ENCODE peak calls at places on chromosomes 7 and 10, in ten cellular contexts. One of them, this sample, is unnamed.

GRCh38 chr7:33904680-33905388 is 505 bp upstream of the BMPER start:
- DNase-seq in endodermal cell: peak; percentile 84
- DNase-seq in hepatocyte: peak; percentile 61
- DNase-seq in lower lobe of right lung: peak; percentile 44
- DNase-seq in PC-3: no peak
- DNase-seq in uterus: peak; percentile 33
- DNase-seq in tibial artery: peak; percentile 69
- DNase-seq in gastrocnemius medialis: no peak
- DNase-seq in left lung: peak; percentile 81
- DNase-seq in spleen: peak; percentile 79
- DNase-seq in this sample: peak; percentile 20

GRCh38 chr7:80907141-80907601 is 11.7 kb downstream of the SEMA3C start:
- DNase-seq in uterus: no peak
- DNase-seq in tibial artery: no peak
- DNase-seq in lower lobe of right lung: no peak
- DNase-seq in PC-3: no peak
- DNase-seq in gastrocnemius medialis: no peak
- DNase-seq in hepatocyte: peak; percentile 42
- DNase-seq in left lung: no peak
- DNase-seq in endodermal cell: no peak
- DNase-seq in spleen: no peak
- DNase-seq in this sample: no peak

GRCh38 chr7:101163281-101164070 is 1.9 kb downstream of the VGF start:
- DNase-seq in gastrocnemius medialis: no peak
- DNase-seq in lower lobe of right lung: no peak
- DNase-seq in tibial artery: no peak
- DNase-seq in left lung: peak; percentile 84
- DNase-seq in spleen: peak; percentile 82
- DNase-seq in endodermal cell: peak; percentile 85
- DNase-seq in hepatocyte: no peak
- DNase-seq in uterus: no peak
- DNase-seq in PC-3: peak; percentile 47
- DNase-seq in this sample: peak; percentile 48

GRCh38 chr10:119521443-119522204 is 20.9 kb downstream of the RGS10 start:
- DNase-seq in endodermal cell: no peak
- DNase-seq in gastrocnemius medialis: no peak
- DNase-seq in hepatocyte: no peak
- DNase-seq in left lung: no peak
- DNase-seq in uterus: no peak
- DNase-seq in tibial artery: no peak
- DNase-seq in spleen: no peak
- DNase-seq in lower lobe of right lung: no peak
- DNase-seq in PC-3: peak; percentile 84
- DNase-seq in this sample: peak; percentile 87

GRCh38 chr7:128869138-128869943 is 6.7 kb downstream of the ATP6V1F start:
- DNase-seq in uterus: no peak
- DNase-seq in left lung: peak; percentile 89
- DNase-seq in spleen: peak; percentile 86
- DNase-seq in PC-3: peak; percentile 56
- DNase-seq in tibial artery: no peak
- DNase-seq in gastrocnemius medialis: peak; percentile 48
- DNase-seq in lower lobe of right lung: peak; percentile 70
- DNase-seq in hepatocyte: peak; percentile 77
- DNase-seq in endodermal cell: peak; percentile 88
- DNase-seq in this sample: no peak

GRCh38 chr7:81232084-81232799 is 313.4 kb upstream of the SEMA3C start:
- DNase-seq in endodermal cell: peak; percentile 43
- DNase-seq in spleen: peak; percentile 63
- DNase-seq in tibial artery: no peak
- DNase-seq in left lung: peak; percentile 54
- DNase-seq in hepatocyte: no peak
- DNase-seq in lower lobe of right lung: no peak
- DNase-seq in gastrocnemius medialis: peak; percentile 25
- DNase-seq in PC-3: no peak
- DNase-seq in uterus: no peak
- DNase-seq in this sample: no peak

GRCh38 chr7:127667017-127667670 is 15.2 kb downstream of the SND1 start:
- DNase-seq in endodermal cell: no peak
- DNase-seq in gastrocnemius medialis: no peak
- DNase-seq in uterus: no peak
- DNase-seq in PC-3: peak; percentile 88
- DNase-seq in spleen: no peak
- DNase-seq in lower lobe of right lung: no peak
- DNase-seq in tibial artery: no peak
- DNase-seq in hepatocyte: no peak
- DNase-seq in left lung: no peak
- DNase-seq in this sample: peak; percentile 78

GRCh38 chr10:102648889-102649752 is 4.8 kb downstream of the TRIM8 start:
- DNase-seq in uterus: no peak
- DNase-seq in left lung: peak; percentile 83
- DNase-seq in lower lobe of right lung: peak; percentile 73
- DNase-seq in hepatocyte: no peak
- DNase-seq in PC-3: no peak
- DNase-seq in endodermal cell: no peak
- DNase-seq in gastrocnemius medialis: peak; percentile 52
- DNase-seq in tibial artery: no peak
- DNase-seq in spleen: peak; percentile 85
- DNase-seq in this sample: no peak

GRCh38 chr10:117221156-117221711 is 19.7 kb upstream of the SLC18A2 start:
- DNase-seq in lower lobe of right lung: no peak
- DNase-seq in spleen: no peak
- DNase-seq in uterus: no peak
- DNase-seq in gastrocnemius medialis: no peak
- DNase-seq in endodermal cell: peak; percentile 83
- DNase-seq in PC-3: peak; percentile 77
- DNase-seq in tibial artery: no peak
- DNase-seq in hepatocyte: peak; percentile 70
- DNase-seq in left lung: no peak
- DNase-seq in this sample: peak; percentile 66

GRCh38 chr7:36673703-36674102 is 50.6 kb downstream of the AOAH start:
- DNase-seq in lower lobe of right lung: no peak
- DNase-seq in tibial artery: no peak
- DNase-seq in uterus: no peak
- DNase-seq in PC-3: peak; percentile 48
- DNase-seq in gastrocnemius medialis: no peak
- DNase-seq in hepatocyte: no peak
- DNase-seq in endodermal cell: no peak
- DNase-seq in spleen: no peak
- DNase-seq in left lung: no peak
- DNase-seq in this sample: no peak

GRCh38 chr10:129786216-129786615 is 177.9 kb downstream of the EBF3 start:
- DNase-seq in gastrocnemius medialis: no peak
- DNase-seq in PC-3: no peak
- DNase-seq in tibial artery: peak; percentile 43
- DNase-seq in uterus: no peak
- DNase-seq in lower lobe of right lung: no peak
- DNase-seq in left lung: peak; percentile 48
- DNase-seq in hepatocyte: no peak
- DNase-seq in endodermal cell: peak; percentile 41
- DNase-seq in spleen: peak; percentile 48
- DNase-seq in this sample: no peak

GRCh38 chr10:94299417-94299816 is 63.3 kb downstream of the NOC3L start:
- DNase-seq in spleen: no peak
- DNase-seq in gastrocnemius medialis: no peak
- DNase-seq in endodermal cell: no peak
- DNase-seq in PC-3: peak; percentile 64
- DNase-seq in left lung: no peak
- DNase-seq in tibial artery: no peak
- DNase-seq in hepatocyte: no peak
- DNase-seq in lower lobe of right lung: no peak
- DNase-seq in uterus: no peak
- DNase-seq in this sample: no peak

GRCh38 chr7:142581341-142581740 is 167.9 kb upstream of the PRSS1 start:
- DNase-seq in left lung: no peak
- DNase-seq in hepatocyte: no peak
- DNase-seq in endodermal cell: no peak
- DNase-seq in PC-3: peak; percentile 38
- DNase-seq in uterus: no peak
- DNase-seq in lower lobe of right lung: peak; percentile 56
- DNase-seq in spleen: no peak
- DNase-seq in tibial artery: no peak
- DNase-seq in gastrocnemius medialis: no peak
- DNase-seq in this sample: peak; percentile 26

GRCh38 chr7:44292876-44293560 is 32.4 kb downstream of the CAMK2B start:
- DNase-seq in PC-3: no peak
- DNase-seq in left lung: peak; percentile 57
- DNase-seq in spleen: no peak
- DNase-seq in tibial artery: peak; percentile 48
- DNase-seq in endodermal cell: peak; percentile 29
- DNase-seq in hepatocyte: peak; percentile 2
- DNase-seq in lower lobe of right lung: no peak
- DNase-seq in uterus: no peak
- DNase-seq in gastrocnemius medialis: no peak
- DNase-seq in this sample: no peak

GRCh38 chr10:102452672-102453340 is 1.5 kb upstream of the C10orf95 start:
- DNase-seq in left lung: no peak
- DNase-seq in uterus: no peak
- DNase-seq in spleen: no peak
- DNase-seq in gastrocnemius medialis: peak; percentile 55
- DNase-seq in endodermal cell: no peak
- DNase-seq in lower lobe of right lung: peak; percentile 71
- DNase-seq in tibial artery: no peak
- DNase-seq in PC-3: peak; percentile 51
- DNase-seq in hepatocyte: peak; percentile 48
- DNase-seq in this sample: peak; percentile 50

GRCh38 chr7:80134536-80135305 is at the start of gene GNAI1:
- DNase-seq in uterus: peak; percentile 81
- DNase-seq in lower lobe of right lung: peak; percentile 71
- DNase-seq in spleen: peak; percentile 81
- DNase-seq in PC-3: peak; percentile 81
- DNase-seq in endodermal cell: peak; percentile 93
- DNase-seq in hepatocyte: peak; percentile 93
- DNase-seq in left lung: peak; percentile 86
- DNase-seq in gastrocnemius medialis: peak; percentile 34
- DNase-seq in tibial artery: peak; percentile 93
- DNase-seq in this sample: peak; percentile 86

GRCh38 chr7:137546671-137547070 is 203.1 kb upstream of the PTN start:
- DNase-seq in hepatocyte: no peak
- DNase-seq in uterus: no peak
- DNase-seq in lower lobe of right lung: no peak
- DNase-seq in endodermal cell: no peak
- DNase-seq in spleen: no peak
- DNase-seq in PC-3: no peak
- DNase-seq in gastrocnemius medialis: no peak
- DNase-seq in left lung: no peak
- DNase-seq in tibial artery: no peak
- DNase-seq in this sample: no peak

GRCh38 chr7:1095621-1096155 is 7.8 kb downstream of the GPER1 start:
- DNase-seq in gastrocnemius medialis: no peak
- DNase-seq in hepatocyte: no peak
- DNase-seq in left lung: no peak
- DNase-seq in tibial artery: peak; percentile 87
- DNase-seq in PC-3: no peak
- DNase-seq in endodermal cell: no peak
- DNase-seq in uterus: no peak
- DNase-seq in spleen: peak; percentile 33
- DNase-seq in lower lobe of right lung: no peak
- DNase-seq in this sample: no peak

GRCh38 chr10:78342787-78343186 is 309.1 kb downstream of the RPS24 start:
- DNase-seq in lower lobe of right lung: no peak
- DNase-seq in left lung: no peak
- DNase-seq in hepatocyte: no peak
- DNase-seq in PC-3: no peak
- DNase-seq in spleen: peak; percentile 63
- DNase-seq in uterus: peak; percentile 14
- DNase-seq in tibial artery: peak; percentile 53
- DNase-seq in endodermal cell: peak; percentile 30
- DNase-seq in gastrocnemius medialis: no peak
- DNase-seq in this sample: no peak

GRCh38 chr7:34430456-34430855 is 227.6 kb upstream of the NPSR1 start:
- DNase-seq in uterus: no peak
- DNase-seq in hepatocyte: peak; percentile 38
- DNase-seq in spleen: no peak
- DNase-seq in gastrocnemius medialis: no peak
- DNase-seq in PC-3: peak; percentile 45
- DNase-seq in tibial artery: no peak
- DNase-seq in endodermal cell: peak; percentile 58
- DNase-seq in lower lobe of right lung: no peak
- DNase-seq in left lung: no peak
- DNase-seq in this sample: peak; percentile 54

GRCh38 chr7:46651561-46652088 is 730.6 kb upstream of the IGFBP3 start:
- DNase-seq in PC-3: peak; percentile 77
- DNase-seq in gastrocnemius medialis: no peak
- DNase-seq in endodermal cell: no peak
- DNase-seq in tibial artery: no peak
- DNase-seq in uterus: no peak
- DNase-seq in left lung: no peak
- DNase-seq in lower lobe of right lung: no peak
- DNase-seq in spleen: no peak
- DNase-seq in hepatocyte: peak; percentile 37
- DNase-seq in this sample: peak; percentile 66

GRCh38 chr7:158527038-158527437 is 60.6 kb downstream of the PTPRN2 start:
- DNase-seq in endodermal cell: no peak
- DNase-seq in gastrocnemius medialis: no peak
- DNase-seq in left lung: peak; percentile 68
- DNase-seq in hepatocyte: no peak
- DNase-seq in lower lobe of right lung: no peak
- DNase-seq in spleen: no peak
- DNase-seq in PC-3: no peak
- DNase-seq in tibial artery: no peak
- DNase-seq in uterus: no peak
- DNase-seq in this sample: no peak
- H3K27ac ChIP-seq in endodermal cell: no peak overlapping the region
- H3K27ac ChIP-seq in gastrocnemius medialis: no peak overlapping the region
- H3K27ac ChIP-seq in left lung: no peak overlapping the region
- H3K27ac ChIP-seq in hepatocyte: no peak overlapping the region
- H3K27ac ChIP-seq in lower lobe of right lung: no peak overlapping the region
- H3K27ac ChIP-seq in spleen: no peak overlapping the region
- H3K27ac ChIP-seq in PC-3: no peak overlapping the region
- H3K27ac ChIP-seq in tibial artery: no peak overlapping the region
- H3K27ac ChIP-seq in uterus: no peak overlapping the region
- H3K27ac ChIP-seq in this sample: no peak overlapping the region

GRCh38 chr7:152859781-152860191 is 100.2 kb downstream of the ACTR3B start:
- DNase-seq in PC-3: peak; percentile 25
- DNase-seq in left lung: no peak
- DNase-seq in hepatocyte: no peak
- DNase-seq in gastrocnemius medialis: no peak
- DNase-seq in tibial artery: no peak
- DNase-seq in uterus: no peak
- DNase-seq in spleen: no peak
- DNase-seq in lower lobe of right lung: no peak
- DNase-seq in endodermal cell: peak; percentile 81
- DNase-seq in this sample: no peak
- TF ChIP-seq CTCF in PC-3: peak; percentile 65
- TF ChIP-seq CTCF in left lung: no peak
- TF ChIP-seq CTCF in hepatocyte: no peak
- TF ChIP-seq CTCF in gastrocnemius medialis: no peak
- TF ChIP-seq CTCF in tibial artery: no peak
- TF ChIP-seq CTCF in uterus: no peak
- TF ChIP-seq CTCF in spleen: no peak
- TF ChIP-seq CTCF in lower lobe of right lung: peak; percentile 20
- TF ChIP-seq CTCF in endodermal cell: peak; percentile 81
- TF ChIP-seq CTCF in this sample: peak; percentile 29

GRCh38 chr7:131471605-131472004 is 84.8 kb downstream of the PODXL start:
- DNase-seq in lower lobe of right lung: no peak
- DNase-seq in spleen: no peak
- DNase-seq in left lung: no peak
- DNase-seq in hepatocyte: no peak
- DNase-seq in uterus: no peak
- DNase-seq in gastrocnemius medialis: peak; percentile 27
- DNase-seq in tibial artery: no peak
- DNase-seq in PC-3: no peak
- DNase-seq in endodermal cell: peak; percentile 43
- DNase-seq in this sample: no peak
- H3K27ac ChIP-seq in lower lobe of right lung: no peak overlapping the region
- H3K27ac ChIP-seq in spleen: no peak overlapping the region
- H3K27ac ChIP-seq in left lung: no peak overlapping the region
- H3K27ac ChIP-seq in hepatocyte: no peak overlapping the region
- H3K27ac ChIP-seq in uterus: peak overlapping the region; percentile 1
- H3K27ac ChIP-seq in gastrocnemius medialis: no peak overlapping the region
- H3K27ac ChIP-seq in tibial artery: peak overlapping the region; percentile 22
- H3K27ac ChIP-seq in PC-3: no peak overlapping the region
- H3K27ac ChIP-seq in endodermal cell: no peak overlapping the region
- H3K27ac ChIP-seq in this sample: no peak overlapping the region

GRCh38 chr7:135771961-135772638 is 23.5 kb upstream of the FAM180A start:
- DNase-seq in tibial artery: no peak
- DNase-seq in left lung: no peak
- DNase-seq in uterus: no peak
- DNase-seq in lower lobe of right lung: no peak
- DNase-seq in hepatocyte: peak; percentile 46
- DNase-seq in endodermal cell: no peak
- DNase-seq in PC-3: peak; percentile 46
- DNase-seq in spleen: no peak
- DNase-seq in gastrocnemius medialis: no peak
- DNase-seq in this sample: peak; percentile 9
- TF ChIP-seq CTCF in tibial artery: no peak
- TF ChIP-seq CTCF in left lung: no peak
- TF ChIP-seq CTCF in uterus: no peak
- TF ChIP-seq CTCF in lower lobe of right lung: no peak
- TF ChIP-seq CTCF in hepatocyte: no peak
- TF ChIP-seq CTCF in endodermal cell: peak; percentile 36
- TF ChIP-seq CTCF in PC-3: no peak
- TF ChIP-seq CTCF in spleen: no peak
- TF ChIP-seq CTCF in gastrocnemius medialis: no peak
- TF ChIP-seq CTCF in this sample: no peak